ENCODE peak calls at places on chromosomes 16 and 17, in ten cellular contexts. One of them, this sample, is unnamed.

GRCh38 chr17:41455236-41455635 is 11.9 kb downstream of the KRT32 start:
- DNase-seq in skeletal muscle cell: no peak
- DNase-seq in fibroblast of the conjunctiva: no peak
- DNase-seq in iris pigment epithelial cell: peak
- DNase-seq in COR-L47: no peak
- DNase-seq in stimulated activated CD4-positive, alpha-beta T cell treated with anti-CD3 and anti-CD28 coated beads, Interleukin-1b, Interleukin-23, amount 100 ng/mL, for 4 hours: no peak
- DNase-seq in GM23338: no peak
- DNase-seq in EL: peak
- DNase-seq in SK-N-DZ: no peak
- DNase-seq in AG20443: peak
- DNase-seq in this sample: no peak

GRCh38 chr16:57016831-57017230 is 27.5 kb downstream of the NLRC5 start:
- DNase-seq in AG20443: no peak
- DNase-seq in iris pigment epithelial cell: no peak
- DNase-seq in skeletal muscle cell: no peak
- DNase-seq in COR-L47: no peak
- DNase-seq in GM23338: no peak
- DNase-seq in EL: no peak
- DNase-seq in SK-N-DZ: no peak
- DNase-seq in fibroblast of the conjunctiva: no peak
- DNase-seq in stimulated activated CD4-positive, alpha-beta T cell treated with anti-CD3 and anti-CD28 coated beads, Interleukin-1b, Interleukin-23, amount 100 ng/mL, for 4 hours: no peak
- DNase-seq in this sample: no peak

GRCh38 chr16:49575352-49576172 is 202.0 kb downstream of the C16orf78 start:
- DNase-seq in GM23338: peak
- DNase-seq in SK-N-DZ: no peak
- DNase-seq in stimulated activated CD4-positive, alpha-beta T cell treated with anti-CD3 and anti-CD28 coated beads, Interleukin-1b, Interleukin-23, amount 100 ng/mL, for 4 hours: no peak
- DNase-seq in iris pigment epithelial cell: no peak
- DNase-seq in EL: no peak
- DNase-seq in COR-L47: no peak
- DNase-seq in fibroblast of the conjunctiva: no peak
- DNase-seq in AG20443: no peak
- DNase-seq in skeletal muscle cell: no peak
- DNase-seq in this sample: peak

GRCh38 chr17:21210411-21211076 is 3.4 kb downstream of the TMEM11 start:
- DNase-seq in EL: no peak
- DNase-seq in fibroblast of the conjunctiva: no peak
- DNase-seq in skeletal muscle cell: no peak
- DNase-seq in AG20443: no peak
- DNase-seq in stimulated activated CD4-positive, alpha-beta T cell treated with anti-CD3 and anti-CD28 coated beads, Interleukin-1b, Interleukin-23, amount 100 ng/mL, for 4 hours: no peak
- DNase-seq in GM23338: no peak
- DNase-seq in iris pigment epithelial cell: no peak
- DNase-seq in SK-N-DZ: no peak
- DNase-seq in COR-L47: no peak
- DNase-seq in this sample: no peak

GRCh38 chr17:31491794-31492171 is 100.3 kb downstream of the RAB11FIP4 start:
- DNase-seq in skeletal muscle cell: no peak
- DNase-seq in GM23338: no peak
- DNase-seq in AG20443: no peak
- DNase-seq in EL: no peak
- DNase-seq in fibroblast of the conjunctiva: no peak
- DNase-seq in SK-N-DZ: no peak
- DNase-seq in COR-L47: no peak
- DNase-seq in iris pigment epithelial cell: no peak
- DNase-seq in stimulated activated CD4-positive, alpha-beta T cell treated with anti-CD3 and anti-CD28 coated beads, Interleukin-1b, Interleukin-23, amount 100 ng/mL, for 4 hours: no peak
- DNase-seq in this sample: no peak

GRCh38 chr16:57284206-57284951 is at the start of gene PLLP:
- DNase-seq in fibroblast of the conjunctiva: no peak
- DNase-seq in skeletal muscle cell: no peak
- DNase-seq in EL: peak
- DNase-seq in stimulated activated CD4-positive, alpha-beta T cell treated with anti-CD3 and anti-CD28 coated beads, Interleukin-1b, Interleukin-23, amount 100 ng/mL, for 4 hours: no peak
- DNase-seq in SK-N-DZ: peak
- DNase-seq in COR-L47: no peak
- DNase-seq in iris pigment epithelial cell: peak
- DNase-seq in AG20443: peak
- DNase-seq in GM23338: peak
- DNase-seq in this sample: no peak

GRCh38 chr17:47720754-47721533 is 12.1 kb upstream of the TBX21 start:
- DNase-seq in SK-N-DZ: no peak
- DNase-seq in fibroblast of the conjunctiva: no peak
- DNase-seq in AG20443: peak
- DNase-seq in iris pigment epithelial cell: no peak
- DNase-seq in skeletal muscle cell: no peak
- DNase-seq in EL: peak
- DNase-seq in GM23338: peak
- DNase-seq in stimulated activated CD4-positive, alpha-beta T cell treated with anti-CD3 and anti-CD28 coated beads, Interleukin-1b, Interleukin-23, amount 100 ng/mL, for 4 hours: peak
- DNase-seq in COR-L47: no peak
- DNase-seq in this sample: no peak

GRCh38 chr16:27138257-27138656 is 65.1 kb upstream of the KDM8 start:
- DNase-seq in COR-L47: no peak
- DNase-seq in stimulated activated CD4-positive, alpha-beta T cell treated with anti-CD3 and anti-CD28 coated beads, Interleukin-1b, Interleukin-23, amount 100 ng/mL, for 4 hours: no peak
- DNase-seq in fibroblast of the conjunctiva: no peak
- DNase-seq in GM23338: no peak
- DNase-seq in iris pigment epithelial cell: no peak
- DNase-seq in skeletal muscle cell: no peak
- DNase-seq in AG20443: no peak
- DNase-seq in EL: no peak
- DNase-seq in SK-N-DZ: no peak
- DNase-seq in this sample: no peak

GRCh38 chr16:17635183-17635582 is 164.4 kb upstream of the XYLT1 start:
- DNase-seq in GM23338: peak
- DNase-seq in AG20443: no peak
- DNase-seq in fibroblast of the conjunctiva: no peak
- DNase-seq in iris pigment epithelial cell: no peak
- DNase-seq in stimulated activated CD4-positive, alpha-beta T cell treated with anti-CD3 and anti-CD28 coated beads, Interleukin-1b, Interleukin-23, amount 100 ng/mL, for 4 hours: no peak
- DNase-seq in COR-L47: no peak
- DNase-seq in skeletal muscle cell: no peak
- DNase-seq in EL: no peak
- DNase-seq in SK-N-DZ: no peak
- DNase-seq in this sample: no peak

GRCh38 chr17:40103082-40103741 is 2.8 kb upstream of the NR1D1 start:
- DNase-seq in COR-L47: no peak
- DNase-seq in skeletal muscle cell: no peak
- DNase-seq in fibroblast of the conjunctiva: no peak
- DNase-seq in AG20443: no peak
- DNase-seq in iris pigment epithelial cell: no peak
- DNase-seq in GM23338: peak
- DNase-seq in EL: no peak
- DNase-seq in stimulated activated CD4-positive, alpha-beta T cell treated with anti-CD3 and anti-CD28 coated beads, Interleukin-1b, Interleukin-23, amount 100 ng/mL, for 4 hours: no peak
- DNase-seq in SK-N-DZ: no peak
- DNase-seq in this sample: no peak

GRCh38 chr16:12570046-12570618 is 233.6 kb downstream of the CPPED1 start:
- DNase-seq in stimulated activated CD4-positive, alpha-beta T cell treated with anti-CD3 and anti-CD28 coated beads, Interleukin-1b, Interleukin-23, amount 100 ng/mL, for 4 hours: no peak
- DNase-seq in fibroblast of the conjunctiva: no peak
- DNase-seq in iris pigment epithelial cell: no peak
- DNase-seq in skeletal muscle cell: no peak
- DNase-seq in EL: no peak
- DNase-seq in AG20443: no peak
- DNase-seq in GM23338: no peak
- DNase-seq in SK-N-DZ: no peak
- DNase-seq in COR-L47: no peak
- DNase-seq in this sample: no peak

GRCh38 chr17:16352303-16352837 is 899 bp downstream of the CENPV start:
- DNase-seq in iris pigment epithelial cell: peak
- DNase-seq in fibroblast of the conjunctiva: no peak
- DNase-seq in EL: peak
- DNase-seq in SK-N-DZ: peak
- DNase-seq in COR-L47: peak
- DNase-seq in AG20443: peak
- DNase-seq in skeletal muscle cell: no peak
- DNase-seq in GM23338: peak
- DNase-seq in stimulated activated CD4-positive, alpha-beta T cell treated with anti-CD3 and anti-CD28 coated beads, Interleukin-1b, Interleukin-23, amount 100 ng/mL, for 4 hours: peak
- DNase-seq in this sample: peak

GRCh38 chr16:4654387-4654901 is 29.8 kb downstream of the MGRN1 start:
- DNase-seq in GM23338: no peak
- DNase-seq in fibroblast of the conjunctiva: no peak
- DNase-seq in skeletal muscle cell: no peak
- DNase-seq in AG20443: no peak
- DNase-seq in EL: no peak
- DNase-seq in COR-L47: no peak
- DNase-seq in SK-N-DZ: no peak
- DNase-seq in iris pigment epithelial cell: no peak
- DNase-seq in stimulated activated CD4-positive, alpha-beta T cell treated with anti-CD3 and anti-CD28 coated beads, Interleukin-1b, Interleukin-23, amount 100 ng/mL, for 4 hours: no peak
- DNase-seq in this sample: no peak

GRCh38 chr17:47875011-47875471 is 21.0 kb upstream of the SP2 start:
- DNase-seq in iris pigment epithelial cell: no peak
- DNase-seq in stimulated activated CD4-positive, alpha-beta T cell treated with anti-CD3 and anti-CD28 coated beads, Interleukin-1b, Interleukin-23, amount 100 ng/mL, for 4 hours: no peak
- DNase-seq in EL: peak
- DNase-seq in GM23338: no peak
- DNase-seq in fibroblast of the conjunctiva: no peak
- DNase-seq in COR-L47: no peak
- DNase-seq in SK-N-DZ: no peak
- DNase-seq in skeletal muscle cell: no peak
- DNase-seq in AG20443: no peak
- DNase-seq in this sample: no peak

GRCh38 chr17:2634361-2634960 is 41.0 kb downstream of the PAFAH1B1 start:
- DNase-seq in COR-L47: no peak
- DNase-seq in stimulated activated CD4-positive, alpha-beta T cell treated with anti-CD3 and anti-CD28 coated beads, Interleukin-1b, Interleukin-23, amount 100 ng/mL, for 4 hours: no peak
- DNase-seq in SK-N-DZ: no peak
- DNase-seq in EL: peak
- DNase-seq in skeletal muscle cell: no peak
- DNase-seq in iris pigment epithelial cell: peak
- DNase-seq in fibroblast of the conjunctiva: no peak
- DNase-seq in GM23338: peak
- DNase-seq in AG20443: peak
- DNase-seq in this sample: no peak

GRCh38 chr16:2527784-2528100 is 3.5 kb downstream of the CEMP1 start:
- DNase-seq in GM23338: no peak
- DNase-seq in iris pigment epithelial cell: no peak
- DNase-seq in COR-L47: no peak
- DNase-seq in SK-N-DZ: no peak
- DNase-seq in fibroblast of the conjunctiva: no peak
- DNase-seq in stimulated activated CD4-positive, alpha-beta T cell treated with anti-CD3 and anti-CD28 coated beads, Interleukin-1b, Interleukin-23, amount 100 ng/mL, for 4 hours: no peak
- DNase-seq in AG20443: no peak
- DNase-seq in EL: no peak
- DNase-seq in skeletal muscle cell: no peak
- DNase-seq in this sample: no peak

This sample was measured in GM19239.